ENCODE peak calls at places on chromosomes 13 and 19, in seven cellular contexts. R is neural crest cell, X is GM23338, H is PC-9, B is choroid plexus epithelial cell, T is fibroblast of the aortic adventitia, C is germinal center. S is an unnamed sample.

GRCh38 chr13:45316210-45316799 is 24.7 kb downstream of the TPT1 start:
- DNase-seq in C (no peak), B (no peak), T (no peak), X (no peak), H (no peak), R (no peak), S (no peak)

GRCh38 chr19:37991841-37992248 is 84.8 kb downstream of the SIPA1L3 start:
- DNase-seq in B (peak; percentile 35), X (no peak), R (no peak), H (peak; percentile 70), C (no peak), T (no peak), S (no peak)

GRCh38 chr19:18416778-18417249 is 2.4 kb upstream of the SSBP4 start:
- DNase-seq in R (peak; percentile 71), X (peak; percentile 93), C (no peak), H (peak; percentile 85), B (peak; percentile 94), T (peak; percentile 83), S (peak; percentile 96)

GRCh38 chr13:98466634-98467236 is 110.2 kb downstream of the STK24 start:
- DNase-seq in T (peak; percentile 45), C (no peak), X (peak; percentile 84), H (peak; percentile 50), B (peak; percentile 74), R (peak; percentile 70), S (peak; percentile 90)

GRCh38 chr19:52923782-52924593 is 760 bp upstream of the ZNF888 start:
- DNase-seq in C (no peak), H (peak; percentile 63), T (peak; percentile 70), R (no peak), X (peak; percentile 70), B (peak; percentile 19), S (peak; percentile 40)

GRCh38 chr13:95480131-95480545 is 72.4 kb upstream of the CLDN10 start:
- DNase-seq in X (no peak), C (no peak), B (no peak), R (no peak), H (no peak), T (peak; percentile 54), S (no peak)

GRCh38 chr19:31483226-31483857 is 134.1 kb upstream of the TSHZ3 start:
- DNase-seq in R (no peak), X (no peak), T (no peak), C (no peak), H (no peak), B (no peak), S (no peak)

GRCh38 chr13:46071590-46072249 is 19.2 kb upstream of the ZC3H13 start:
- DNase-seq in H (no peak), C (peak; percentile 31), R (no peak), B (no peak), X (peak; percentile 64), T (no peak), S (peak; percentile 47)

GRCh38 chr19:50432658-50433057 is at the start of gene MYBPC2:
- DNase-seq in H (no peak), T (no peak), C (no peak), B (peak; percentile 69), X (peak; percentile 76), R (no peak), S (peak; percentile 77)

GRCh38 chr19:38949580-38950367 is 19.0 kb downstream of the MRPS12 start:
- DNase-seq in B (peak; percentile 91), C (peak; percentile 94), R (peak; percentile 98), T (peak; percentile 22), X (peak; percentile 100), H (peak; percentile 91), S (peak; percentile 99)

GRCh38 chr19:7120499-7120898 is 51.0 kb downstream of the ZNF557 start:
- DNase-seq in C (no peak), B (no peak), T (no peak), X (no peak), R (no peak), H (no peak), S (no peak)

GRCh38 chr19:48991823-48992570 is 1.1 kb downstream of the GYS1 start:
- DNase-seq in T (peak; percentile 84), X (peak; percentile 64), C (no peak), R (no peak), B (peak; percentile 91), H (peak; percentile 64), S (peak; percentile 85)

GRCh38 chr19:17205237-17206140 is 9.7 kb upstream of the USE1 start:
- DNase-seq in R (peak; percentile 34), X (peak; percentile 90), H (peak; percentile 50), T (peak; percentile 60), B (peak; percentile 83), C (peak; percentile 67), S (peak; percentile 92)

GRCh38 chr13:51230473-51231105 is 8.4 kb downstream of the FAM124A start:
- DNase-seq in C (no peak), H (no peak), T (peak; percentile 89), R (no peak), X (peak; percentile 46), B (peak; percentile 66), S (peak; percentile 36)

GRCh38 chr19:1526979-1527649 is 3.2 kb downstream of the PLK5 start:
- DNase-seq in C (no peak), X (no peak), T (no peak), H (no peak), R (no peak), B (no peak), S (no peak)

GRCh38 chr13:99124695-99125334 is 75.8 kb upstream of the UBAC2 start:
- DNase-seq in X (no peak), B (peak; percentile 78), C (peak; percentile 13), R (no peak), H (peak; percentile 3), T (peak; percentile 53), S (no peak)

GRCh38 chr19:40519352-40520322 is 52.8 kb downstream of the SPTBN4 start:
- DNase-seq in X (peak; percentile 81), C (no peak), T (no peak), R (no peak), H (no peak), B (peak; percentile 44), S (peak; percentile 84)

GRCh38 chr13:44346534-44346933 is 27.1 kb upstream of the SERP2 start:
- DNase-seq in H (no peak), R (no peak), X (no peak), T (no peak), B (no peak), C (no peak), S (no peak)

GRCh38 chr13:30963794-30964193 is 31.3 kb downstream of the TEX26 start:
- DNase-seq in B (peak; percentile 76), X (no peak), R (no peak), T (peak; percentile 45), H (peak; percentile 14), C (no peak), S (no peak)

GRCh38 chr13:43127103-43127817 is 103.9 kb downstream of the DNAJC15 start:
- DNase-seq in R (no peak), X (peak; percentile 30), H (no peak), C (no peak), T (no peak), B (peak; percentile 46), S (no peak)

GRCh38 chr19:35773020-35773809 is 2.1 kb upstream of the ARHGAP33 start:
- DNase-seq in C (no peak), R (no peak), X (no peak), T (peak; percentile 15), B (peak; percentile 31), H (no peak), S (no peak)

S was measured in H7.